ENCODE peak calls at places on chromosomes 6 and 20, in eight cellular contexts. H, F, K, V, D, G, A and T are unnamed samples.

GRCh38 chr6:9103876-9104521 is 668.7 kb upstream of the SLC35B3 start:
- DNase-seq in G (no peak), D (no peak), K (no peak), V (no peak), F (no peak), A (no peak), H (no peak), T (no peak)

GRCh38 chr6:49300443-49300842 is 162.6 kb downstream of the MMUT start:
- DNase-seq in A (no peak), D (no peak), K (no peak), F (no peak), H (no peak), G (no peak), V (peak; percentile 13), T (no peak)

GRCh38 chr6:170445984-170446383 is 107.1 kb downstream of the PSMB1 start:
- DNase-seq in V (no peak), A (no peak), G (no peak), K (no peak), D (no peak), F (no peak), H (no peak), T (no peak)

GRCh38 chr6:1667012-1667804 is 57.5 kb downstream of the FOXC1 start:
- DNase-seq in G (no peak), A (no peak), H (no peak), F (no peak), D (no peak), K (no peak), V (peak; percentile 65), T (peak; percentile 46)

GRCh38 chr6:34352305-34352937 is 40.0 kb downstream of the NUDT3 start:
- DNase-seq in F (no peak), V (peak; percentile 26), G (no peak), H (no peak), D (no peak), A (no peak), K (no peak), T (no peak)

GRCh38 chr6:130152908-130153510 is 69.7 kb downstream of the SAMD3 start:
- DNase-seq in A (no peak), G (no peak), H (no peak), V (no peak), D (no peak), K (no peak), F (no peak), T (no peak)

GRCh38 chr6:97765480-97765879 is 482.5 kb upstream of the MMS22L start:
- DNase-seq in F (no peak), K (no peak), D (no peak), A (no peak), V (no peak), G (no peak), H (no peak), T (peak; percentile 13)

GRCh38 chr6:105482227-105482839 is 79.5 kb upstream of the PREP start:
- DNase-seq in G (peak; percentile 68), K (no peak), H (peak; percentile 21), F (peak; percentile 55), A (no peak), V (no peak), D (peak; percentile 47), T (no peak)

GRCh38 chr6:111661541-111662041 is 55.9 kb upstream of the TRAF3IP2 start:
- DNase-seq in H (peak; percentile 45), V (no peak), F (peak; percentile 31), G (no peak), K (no peak), D (no peak), A (peak; percentile 67), T (no peak)

GRCh38 chr6:167779993-167780655 is 46.6 kb upstream of the AFDN start:
- DNase-seq in D (no peak), V (no peak), K (no peak), A (no peak), G (no peak), H (no peak), F (no peak), T (no peak)

GRCh38 chr6:47278545-47278944 is 31.2 kb downstream of the TNFRSF21 start:
- DNase-seq in G (no peak), D (no peak), V (no peak), F (no peak), K (no peak), H (no peak), A (no peak), T (no peak)

GRCh38 chr6:108609276-108609769 is 48.6 kb downstream of the FOXO3 start:
- DNase-seq in H (no peak), A (no peak), K (no peak), F (no peak), G (no peak), D (no peak), V (peak; percentile 63), T (peak; percentile 34)

DNA sequence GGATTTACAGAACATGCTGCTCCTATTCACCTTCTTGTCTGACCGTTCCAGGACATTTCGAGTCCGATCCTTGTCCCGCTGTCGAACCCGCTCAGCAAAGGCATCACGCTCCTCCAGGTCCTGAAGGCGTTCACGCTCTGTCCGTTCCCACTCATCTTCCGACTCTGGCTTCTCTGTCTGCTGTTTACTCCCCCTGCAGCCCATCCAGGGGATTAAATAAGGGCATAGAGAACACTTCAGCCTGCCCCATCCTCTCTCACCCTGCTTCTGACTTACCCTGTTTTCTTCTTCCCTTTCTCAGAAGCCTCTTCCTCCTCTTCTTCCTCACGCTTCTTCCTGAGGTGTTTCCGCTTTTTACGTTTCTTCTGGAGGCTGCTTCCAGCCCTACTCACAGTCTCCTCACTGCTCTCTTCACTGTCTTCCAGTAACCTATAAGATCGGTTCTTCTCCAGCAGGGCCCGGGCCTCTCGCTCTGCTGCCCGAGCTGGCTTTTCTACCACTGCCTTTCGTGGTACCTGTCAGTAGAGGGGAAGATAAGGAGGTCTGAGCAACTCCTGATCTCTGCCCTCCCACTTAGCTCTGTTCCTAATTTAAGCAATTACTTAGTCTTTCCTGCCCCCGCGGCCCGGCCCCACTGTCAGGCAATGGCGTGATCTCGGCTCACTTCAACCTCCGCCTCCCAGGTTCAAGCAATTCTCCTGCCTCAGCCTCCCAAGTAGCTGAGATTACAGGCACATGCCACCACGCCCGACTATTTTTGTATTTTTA is 1.9 kb downstream of the DHX16 start:
- DNase-seq in G (no peak), K (no peak), A (no peak), V (no peak), F (no peak), H (no peak), D (no peak), T (no peak)
- TF ChIP-seq CTCF in G (no peak), K (peak; percentile 43), A (peak; percentile 13), V (peak; percentile 43), F (no peak), H (no peak), D (no peak), T (peak; percentile 29)

DNA sequence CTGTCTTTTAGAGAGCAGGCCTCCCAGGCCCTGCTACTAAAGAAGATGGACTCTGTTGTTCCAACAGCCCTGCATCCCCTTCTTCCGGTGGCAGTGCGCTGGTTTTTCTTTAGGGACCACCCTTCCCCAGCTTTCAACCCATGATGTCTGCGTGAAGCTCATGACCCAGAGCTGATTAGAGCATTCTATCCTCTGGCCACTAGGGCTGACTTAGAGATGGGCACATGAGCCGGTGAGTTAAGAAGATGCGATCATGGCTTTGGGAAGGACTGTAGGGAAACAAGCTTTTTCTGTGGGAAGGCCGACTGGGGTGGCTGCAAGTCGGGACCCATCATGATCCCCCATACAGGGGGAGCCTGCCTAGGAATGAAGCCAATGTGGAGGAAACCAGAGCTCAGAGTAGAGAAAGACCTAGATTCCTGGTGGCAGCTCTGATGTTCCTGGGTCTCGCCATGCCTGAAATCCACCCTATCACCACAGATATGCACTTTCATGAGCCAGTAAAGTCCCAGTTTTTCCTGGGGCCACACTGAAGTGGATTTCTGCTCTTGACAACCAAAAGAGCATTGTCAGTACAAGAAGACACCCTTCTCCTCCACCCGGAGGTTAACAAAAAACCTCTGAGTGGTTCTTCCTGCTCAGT is 29.1 kb upstream of the STX16 start:
- DNase-seq in F (no peak), K (no peak), D (no peak), V (no peak), A (no peak), G (no peak), H (no peak), T (no peak)
- TF ChIP-seq CTCF in F (no peak), K (peak; percentile 34), D (no peak), V (peak; percentile 59), A (peak; percentile 13), G (no peak), H (no peak), T (no peak)

GRCh38 chr6:166670894-166671293 is 43.8 kb upstream of the RPS6KA2 start:
- DNase-seq in V (no peak), D (no peak), H (no peak), G (no peak), K (no peak), F (no peak), A (no peak), T (no peak)

GRCh38 chr6:166672624-166673165 is 45.6 kb upstream of the RPS6KA2 start:
- DNase-seq in K (no peak), F (no peak), G (no peak), H (no peak), D (no peak), V (no peak), A (no peak), T (no peak)

GRCh38 chr6:166672146-166672545 is 45.1 kb upstream of the RPS6KA2 start:
- DNase-seq in D (no peak), A (no peak), G (no peak), V (no peak), H (no peak), K (no peak), F (no peak), T (no peak)

GRCh38 chr6:166671434-166672061 is 44.5 kb upstream of the RPS6KA2 start:
- DNase-seq in F (no peak), H (peak; percentile 77), K (no peak), A (no peak), D (peak; percentile 28), G (no peak), V (no peak), T (no peak)

GRCh38 chr6:166673309-166673708 is 46.3 kb upstream of the RPS6KA2 start:
- DNase-seq in F (no peak), K (no peak), A (no peak), V (no peak), H (no peak), G (no peak), D (no peak), T (no peak)
- TF ChIP-seq CTCF in F (no peak), K (no peak), A (no peak), V (no peak), H (no peak), G (no peak), D (no peak), T (no peak)

GRCh38 chr6:137791281-137792159 is 75.5 kb upstream of the TNFAIP3 start:
- DNase-seq in H (no peak), V (no peak), K (no peak), F (no peak), G (no peak), A (no peak), D (no peak), T (no peak)

GRCh38 chr6:137793805-137794508 is 73.1 kb upstream of the TNFAIP3 start:
- DNase-seq in G (no peak), F (no peak), D (no peak), V (no peak), K (no peak), A (no peak), H (no peak), T (no peak)

GRCh38 chr6:137794510-137795200 is 72.4 kb upstream of the TNFAIP3 start:
- DNase-seq in H (no peak), G (no peak), F (no peak), A (no peak), K (no peak), D (no peak), V (no peak), T (no peak)

GRCh38 chr6:137795510-137795909 is 71.5 kb upstream of the TNFAIP3 start:
- DNase-seq in V (no peak), G (no peak), A (no peak), F (no peak), K (no peak), D (no peak), H (no peak), T (no peak)

GRCh38 chr6:137792160-137793033 is 74.7 kb upstream of the TNFAIP3 start:
- DNase-seq in V (no peak), D (no peak), H (no peak), K (no peak), A (no peak), F (no peak), G (no peak), T (no peak)
- TF ChIP-seq CTCF in V (no peak), D (no peak), H (no peak), K (no peak), A (no peak), F (no peak), G (no peak), T (no peak)